ENCODE peak calls at places on chromosomes 5 and 9, in nine cellular contexts. V is cardiac fibroblast, F is astrocyte of the spinal cord, B is dorsolateral prefrontal cortex, Q is omental fat pad, N is endothelial cell of umbilical vein, L is PC-3, J is spleen, R is fibroblast of lung. T is an unnamed sample.

GRCh38 chr5:34563951-34564705 is 92.0 kb upstream of the RAI14 start:
- DNase-seq in N (no peak), V (peak; percentile 80), R (peak; percentile 75), J (peak; percentile 76), F (peak; percentile 71), B (no peak), L (peak; percentile 16), Q (no peak), T (no peak)

GRCh38 chr5:179699640-179700298 is 1.0 kb downstream of the CANX start:
- DNase-seq in B (no peak), J (no peak), V (peak; percentile 40), L (peak; percentile 8), F (peak; percentile 25), N (peak; percentile 60), Q (no peak), R (peak; percentile 38), T (no peak)

GRCh38 chr9:113992276-113992951 is 85.7 kb downstream of the AMBP start:
- DNase-seq in J (peak; percentile 86), N (peak; percentile 33), R (no peak), V (no peak), Q (no peak), F (no peak), L (no peak), B (peak; percentile 86), T (no peak)

GRCh38 chr5:122421379-122422081 is 109.5 kb downstream of the SNCAIP start:
- DNase-seq in Q (no peak), J (no peak), B (no peak), R (no peak), L (no peak), N (no peak), F (no peak), V (no peak), T (no peak)

GRCh38 chr5:122053181-122054109 is 24.6 kb downstream of the LOX start:
- DNase-seq in B (no peak), J (peak; percentile 65), V (peak; percentile 66), F (no peak), Q (no peak), L (no peak), N (peak; percentile 40), R (peak; percentile 39), T (no peak)

GRCh38 chr5:173328896-173329369 is 719 bp upstream of the STC2 start:
- DNase-seq in Q (no peak), F (peak; percentile 63), B (no peak), J (no peak), V (peak; percentile 64), N (peak; percentile 58), R (peak; percentile 67), L (peak; percentile 93), T (no peak)

GRCh38 chr5:6252581-6252980 is 125.8 kb downstream of the MED10 start:
- DNase-seq in L (no peak), F (no peak), V (no peak), J (no peak), N (no peak), B (no peak), Q (no peak), R (no peak), T (no peak)

GRCh38 chr9:124771867-124772621 is 933 bp upstream of the NR6A1 start:
- DNase-seq in J (peak; percentile 91), R (peak; percentile 72), B (peak; percentile 45), F (peak; percentile 83), L (peak; percentile 73), Q (no peak), V (peak; percentile 85), N (peak; percentile 67), T (peak; percentile 57)

GRCh38 chr5:177604656-177605055 is 4.7 kb downstream of the B4GALT7 start:
- DNase-seq in J (no peak), R (no peak), L (no peak), B (no peak), F (no peak), Q (no peak), N (no peak), V (no peak), T (no peak)

GRCh38 chr5:108101105-108101504 is 280.8 kb downstream of the FBXL17 start:
- DNase-seq in Q (no peak), V (no peak), F (peak; percentile 45), J (no peak), B (peak; percentile 45), L (no peak), N (no peak), R (no peak), T (no peak)

GRCh38 chr9:36486454-36486932 is 86.2 kb upstream of the MELK start:
- DNase-seq in F (peak; percentile 17), L (no peak), V (peak; percentile 20), R (no peak), J (no peak), Q (no peak), B (peak; percentile 14), N (peak; percentile 46), T (peak; percentile 16)

GRCh38 chr9:7790022-7790818 is 9.4 kb downstream of the DMAC1 start:
- DNase-seq in F (no peak), J (no peak), L (no peak), N (no peak), V (no peak), R (no peak), Q (no peak), B (no peak), T (no peak)

GRCh38 chr5:170861855-170862766 is at the start of gene RANBP17:
- DNase-seq in Q (no peak), R (peak; percentile 78), B (peak; percentile 8), V (peak; percentile 81), L (peak; percentile 32), J (peak; percentile 78), F (peak; percentile 79), N (peak; percentile 66), T (no peak)

GRCh38 chr9:17137576-17137975 is 2.7 kb downstream of the CNTLN start:
- DNase-seq in J (no peak), B (no peak), R (peak; percentile 46), L (no peak), F (peak; percentile 4), Q (no peak), N (no peak), V (peak; percentile 17), T (no peak)

GRCh38 chr9:128115187-128116103 is 12.1 kb downstream of the PTGES2 start:
- DNase-seq in Q (no peak), R (no peak), J (peak; percentile 81), N (no peak), L (no peak), F (no peak), B (no peak), V (no peak), T (peak; percentile 60)

GRCh38 chr5:127442085-127442484 is 75.4 kb upstream of the PRRC1 start:
- DNase-seq in L (peak; percentile 42), J (no peak), B (no peak), V (peak; percentile 33), Q (no peak), N (peak; percentile 10), F (peak; percentile 42), R (peak; percentile 34), T (no peak)

GRCh38 chr5:110916373-110917049 is 155.0 kb upstream of the TSLP start:
- DNase-seq in B (no peak), R (peak; percentile 94), J (no peak), N (no peak), V (peak; percentile 89), Q (no peak), L (peak; percentile 90), F (peak; percentile 90), T (no peak)

DNA sequence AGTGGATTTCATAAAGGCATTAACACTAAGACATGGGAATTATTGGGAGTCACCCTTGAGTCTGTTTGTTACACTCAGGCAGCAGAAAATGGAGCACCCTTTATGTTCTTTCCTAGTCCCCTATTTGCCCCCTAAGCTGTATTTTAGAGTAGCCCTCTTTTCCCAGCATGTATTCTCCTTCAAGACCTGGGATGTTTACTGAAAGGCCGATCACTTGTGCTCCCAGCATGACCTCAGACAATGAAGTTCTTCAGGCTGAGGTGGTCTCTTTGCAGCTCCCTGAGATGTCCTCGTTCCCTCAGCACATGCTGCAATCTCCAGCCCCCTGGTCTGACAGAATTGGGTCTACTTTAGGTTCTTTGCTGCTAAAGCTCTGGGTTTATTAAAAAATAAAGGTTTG is 169.7 kb downstream of the YTHDC2 start:
- DNase-seq in V (no peak), B (no peak), F (no peak), N (no peak), L (no peak), Q (no peak), R (no peak), J (no peak), T (no peak)
- TF ChIP-seq CTCF in V (no peak), B (no peak), F (no peak), N (no peak), L (no peak), Q (no peak), R (no peak), J (no peak), T (no peak)

GRCh38 chr9:130156672-130157071 is 15.5 kb upstream of the NCS1 start:
- DNase-seq in N (no peak), L (no peak), J (no peak), F (no peak), V (no peak), R (no peak), B (no peak), Q (no peak), T (no peak)
- TF ChIP-seq CTCF in N (peak; percentile 33), L (no peak), J (no peak), F (no peak), V (no peak), R (no peak), B (peak; percentile 18), Q (no peak), T (no peak)

DNA sequence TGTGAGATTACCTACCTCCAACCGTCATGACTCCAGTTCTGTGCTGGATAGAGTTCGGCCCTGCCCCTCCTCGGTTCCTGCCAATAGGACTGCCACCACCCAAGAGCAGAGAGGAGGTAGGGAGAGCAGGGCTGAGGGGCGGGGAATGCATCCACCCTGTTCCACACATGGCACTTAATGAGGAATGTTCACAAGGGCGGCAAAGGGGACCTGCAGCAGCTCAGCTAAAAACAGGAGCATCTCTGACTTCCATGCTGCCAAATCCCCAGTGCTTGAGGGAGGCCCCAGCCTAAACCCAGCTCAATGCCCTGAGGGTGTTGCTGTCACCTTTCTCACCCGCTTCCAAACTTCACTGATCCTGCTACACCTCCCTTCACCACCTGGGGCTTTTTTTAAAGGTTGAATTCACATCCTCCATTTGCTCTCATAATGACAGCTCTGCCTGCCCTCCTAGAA is 7.8 kb upstream of the DELE1 start:
- DNase-seq in R (no peak), F (no peak), L (peak; percentile 23), J (no peak), V (no peak), B (no peak), Q (no peak), N (no peak), T (no peak)
- TF ChIP-seq CTCF in R (no peak), F (no peak), L (no peak), J (no peak), V (no peak), B (no peak), Q (no peak), N (no peak), T (no peak)

DNA sequence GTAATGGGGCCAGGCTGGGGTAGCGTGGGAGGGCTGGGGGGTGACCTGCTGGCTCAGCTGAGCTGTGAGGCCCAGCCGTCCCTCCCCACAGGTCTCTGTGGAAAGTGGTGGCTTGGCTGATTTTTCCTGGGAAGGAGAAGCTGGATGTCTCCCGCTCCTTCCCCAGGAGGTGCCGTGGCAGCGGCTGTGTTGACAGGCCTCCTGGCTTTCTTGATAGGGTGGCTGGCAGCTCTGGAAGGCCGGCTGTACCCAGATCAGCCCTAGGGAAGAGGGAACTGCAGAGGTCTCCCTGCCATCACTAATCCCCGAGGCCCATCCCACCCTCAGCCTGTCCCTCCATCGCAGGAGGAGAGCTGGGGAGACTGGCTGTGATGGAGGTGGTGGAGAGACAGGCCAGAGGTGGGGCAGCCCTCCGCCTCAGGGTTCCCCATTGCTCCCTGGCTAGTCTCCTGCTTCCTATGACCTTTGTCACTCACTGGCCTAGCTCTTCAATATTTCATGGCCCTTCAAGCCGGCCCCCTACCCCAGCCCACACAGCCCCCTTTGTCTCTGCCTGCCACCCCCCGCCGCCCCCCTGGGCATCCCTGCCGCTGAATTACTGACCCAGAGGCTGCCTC is 6.8 kb downstream of the CXXC5 start:
- DNase-seq in J (no peak), L (no peak), R (no peak), F (no peak), B (no peak), N (no peak), V (no peak), Q (no peak), T (no peak)
- TF ChIP-seq CTCF in J (no peak), L (no peak), R (no peak), F (no peak), B (no peak), N (no peak), V (no peak), Q (no peak), T (no peak)